ENCODE peak calls at places on chromosomes 11 and 22, in ten cellular contexts. W is uterus; K is cardiac muscle cell; U is CD4-positive, CD25-positive, alpha-beta regulatory T cell; J is mucosa of descending colon; L is kidney; Z is lower lobe of right lung; S is heart left ventricle; E is CD4-positive, alpha-beta memory T cell; D is left ventricle myocardium inferior. G is an unnamed sample. For H3K4me1, the result is how much of the 10 kb centered on the place peaks cover.

GRCh38 chr11:69520186-69520585 is 38.7 kb downstream of the LINC01488 start:
- DNase-seq in W (no peak), K (no peak), D (no peak), S (no peak), Z (peak), L (no peak), E (no peak), J (no peak), U (no peak), G (no peak)

GRCh38 chr11:64643258-64643881 is 52.4 kb downstream of the SLC22A12 start:
- DNase-seq in J (no peak), S (no peak), K (peak), D (no peak), Z (no peak), E (no peak), L (no peak), W (peak), U (no peak), G (no peak)

GRCh38 chr22:32175751-32176644 is 16.9 kb upstream of the C22orf42 start:
- DNase-seq in K (peak), U (no peak), D (no peak), S (no peak), J (no peak), E (no peak), Z (no peak), W (no peak), L (no peak), G (no peak)

GRCh38 chr11:69364901-69365300 is 70.9 kb downstream of the MYEOV start:
- DNase-seq in D (no peak), E (no peak), S (no peak), L (no peak), K (no peak), J (no peak), W (no peak), U (no peak), Z (no peak), G (no peak)

GRCh38 chr22:36144886-36145541 is 15.5 kb downstream of the APOL3 start:
- DNase-seq in W (peak), L (peak), U (peak), S (peak), K (peak), D (peak), E (no peak), J (peak), Z (peak), G (peak)

GRCh38 chr22:44505796-44506354 is 7.8 kb upstream of the RTL6 start:
- DNase-seq in K (no peak), W (no peak), U (no peak), J (no peak), S (no peak), D (no peak), E (no peak), L (no peak), Z (no peak), G (no peak)

GRCh38 chr11:94100253-94100652 is 28.4 kb upstream of the PANX1 start:
- DNase-seq in S (no peak), U (no peak), D (no peak), Z (no peak), E (no peak), W (no peak), L (no peak), K (no peak), J (no peak), G (no peak)

GRCh38 chr11:41954034-41954433 is 494.6 kb upstream of the LRRC4C start:
- DNase-seq in D (no peak), U (no peak), K (no peak), Z (no peak), E (no peak), S (no peak), J (no peak), W (no peak), L (no peak), G (no peak)

GRCh38 chr11:112828433-112828832 is 132.8 kb upstream of the NCAM1 start:
- DNase-seq in U (no peak), K (no peak), J (no peak), Z (no peak), E (no peak), W (no peak), S (no peak), D (no peak), L (no peak), G (no peak)

GRCh38 chr11:75654314-75654713 is 14.5 kb downstream of the MAP6 start:
- DNase-seq in W (no peak), S (no peak), D (no peak), U (peak), L (no peak), J (no peak), E (no peak), K (no peak), Z (no peak), G (no peak)

GRCh38 chr22:30421695-30422480 is 3.7 kb upstream of the MTFP1 start:
- DNase-seq in D (no peak), K (no peak), J (no peak), E (no peak), L (peak), S (no peak), W (no peak), Z (no peak), U (no peak), G (no peak)

GRCh38 chr22:44256860-44257560 is 55.7 kb downstream of the SHISAL1 start:
- DNase-seq in S (no peak), Z (no peak), K (no peak), W (no peak), U (no peak), L (no peak), D (no peak), E (no peak), J (no peak), G (no peak)

GRCh38 chr11:14411818-14412217 is 52.8 kb upstream of the RRAS2 start:
- DNase-seq in W (no peak), E (no peak), K (no peak), U (no peak), S (no peak), L (no peak), Z (no peak), J (no peak), D (peak), G (peak)

GRCh38 chr11:17298302-17298701 is 21.8 kb downstream of the NUCB2 start:
- DNase-seq in K (no peak), U (peak), J (no peak), D (no peak), S (no peak), Z (no peak), L (no peak), E (no peak), W (no peak), G (no peak)

GRCh38 chr11:134734446-134734845 is 322.4 kb upstream of the B3GAT1 start:
- DNase-seq in D (no peak), K (no peak), J (no peak), S (no peak), Z (no peak), E (no peak), W (no peak), U (no peak), L (no peak), G (no peak)

GRCh38 chr11:132632641-132633124 is 899.6 kb downstream of the OPCML start:
- DNase-seq in K (no peak), E (no peak), J (no peak), U (no peak), L (no peak), W (no peak), Z (no peak), D (no peak), S (no peak), G (no peak)

GRCh38 chr22:23192133-23192532 is 11.8 kb downstream of the BCR start:
- DNase-seq in U (no peak), Z (peak), S (no peak), L (peak), K (peak), E (no peak), D (no peak), J (no peak), W (no peak), G (no peak)

GRCh38 chr22:43706151-43706550 is 106.0 kb downstream of the EFCAB6 start:
- DNase-seq in E (no peak), K (no peak), L (no peak), S (no peak), D (no peak), U (no peak), Z (no peak), W (no peak), J (no peak), G (no peak)

GRCh38 chr11:60854140-60854846 is 1.5 kb downstream of the PTGDR2 start:
- DNase-seq in U (no peak), D (no peak), K (no peak), J (no peak), E (no peak), L (no peak), Z (peak), W (no peak), S (no peak), G (peak)

GRCh38 chr11:33928564-33928963 is 36.7 kb upstream of the LMO2 start:
- DNase-seq in L (no peak), J (no peak), Z (no peak), W (no peak), D (no peak), E (no peak), U (no peak), S (no peak), K (no peak), G (no peak)

GRCh38 chr11:109939176-109939810 is 153.9 kb upstream of the ZC3H12C start:
- DNase-seq in S (no peak), L (no peak), Z (no peak), K (peak), E (no peak), J (no peak), D (no peak), W (no peak), U (peak), G (no peak)

GRCh38 chr11:34053161-34053686 is 1.7 kb downstream of the CAPRIN1 start:
- DNase-seq in E (peak), J (peak), D (peak), S (peak), U (peak), K (peak), W (peak), Z (peak), L (peak), G (peak)

GRCh38 chr11:1384206-1384965 is 5.3 kb upstream of the BRSK2 start:
- DNase-seq in J (no peak), L (peak), D (no peak), U (no peak), S (no peak), E (no peak), Z (no peak), W (no peak), K (no peak), G (peak)

GRCh38 chr22:41983516-41983915 is 14.3 kb downstream of the SEPTIN3 start:
- DNase-seq in W (no peak), J (no peak), Z (no peak), L (peak), K (no peak), D (no peak), S (no peak), U (no peak), E (no peak), G (no peak)

GRCh38 chr11:10896493-10896892 is 38.6 kb upstream of the ZBED5 start:
- DNase-seq in D (no peak), Z (no peak), W (no peak), L (no peak), E (no peak), J (no peak), K (no peak), U (no peak), S (no peak), G (no peak)

GRCh38 chr11:10898763-10899541 is 41.1 kb upstream of the ZBED5 start:
- DNase-seq in W (no peak), U (no peak), J (peak), Z (peak), L (no peak), E (no peak), K (no peak), D (no peak), S (no peak), G (peak)

GRCh38 chr11:10897150-10897549 is 39.3 kb upstream of the ZBED5 start:
- DNase-seq in J (no peak), S (no peak), E (no peak), U (no peak), Z (no peak), K (peak), W (no peak), L (no peak), D (no peak), G (no peak)

GRCh38 chr11:10899542-10899830 is 41.6 kb upstream of the ZBED5 start:
- DNase-seq in Z (peak), K (no peak), U (peak), W (peak), D (peak), E (no peak), J (peak), S (peak), L (peak), G (peak)

GRCh38 chr11:10898003-10898762 is 40.3 kb upstream of the ZBED5 start:
- DNase-seq in S (no peak), K (no peak), J (no peak), D (no peak), W (no peak), U (no peak), L (no peak), E (no peak), Z (no peak), G (no peak)
- H3K4me1 ChIP-seq in S (half or more), K (under half), J (under half), D (half or more), W (under half), U (under half), L (under half), E (under half), Z (under half), G (under half)

GRCh38 chr22:47220752-47221151 is 458.3 kb downstream of the TBC1D22A start:
- DNase-seq in D (no peak), Z (no peak), S (no peak), K (no peak), E (no peak), U (no peak), W (no peak), J (no peak), L (no peak), G (no peak)

GRCh38 chr22:47215851-47216250 is 453.4 kb downstream of the TBC1D22A start:
- DNase-seq in L (no peak), E (no peak), Z (no peak), J (no peak), S (no peak), D (no peak), W (no peak), K (no peak), U (no peak), G (no peak)

GRCh38 chr22:47221840-47222615 is 459.6 kb downstream of the TBC1D22A start:
- DNase-seq in J (no peak), Z (no peak), K (no peak), E (no peak), L (no peak), S (no peak), U (no peak), D (no peak), W (no peak), G (no peak)

GRCh38 chr22:47218671-47219070 is 456.2 kb downstream of the TBC1D22A start:
- DNase-seq in D (no peak), E (no peak), L (no peak), W (no peak), J (no peak), Z (no peak), S (no peak), U (no peak), K (no peak), G (peak)

DNA sequence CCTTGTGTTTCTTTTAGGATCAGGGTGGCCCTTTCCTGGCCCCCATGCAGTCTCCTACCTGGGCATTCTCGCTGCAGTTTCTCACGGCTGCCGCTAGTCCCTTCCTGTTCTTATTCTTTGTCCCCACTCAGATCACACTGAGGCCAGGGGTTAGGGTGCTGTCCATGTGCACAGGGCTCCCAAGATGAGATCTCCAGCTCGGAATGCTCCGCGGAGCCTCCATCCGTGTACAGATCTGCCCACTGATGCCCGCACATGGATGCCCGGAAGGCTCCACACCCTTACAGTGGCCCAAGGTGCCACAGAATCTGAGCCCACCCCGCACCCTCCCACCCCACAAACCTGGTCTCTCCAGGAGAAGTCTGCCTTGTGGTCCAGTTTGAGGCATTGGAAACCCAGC is 457.3 kb downstream of the TBC1D22A start:
- DNase-seq in D (no peak), U (no peak), W (no peak), Z (no peak), J (no peak), S (no peak), E (no peak), L (no peak), K (no peak), G (no peak)
- H3K4me1 ChIP-seq in D (under half), U (under half), W (under half), Z (under half), J (under half), S (under half), E (under half), L (under half), K (under half), G (under half)

GRCh38 chr22:40218152-40218551 is 40.4 kb downstream of the TNRC6B start:
- DNase-seq in S (no peak), J (no peak), E (peak), U (no peak), Z (no peak), D (no peak), L (no peak), W (no peak), K (no peak), G (no peak)

GRCh38 chr22:40218723-40219294 is 41.1 kb downstream of the TNRC6B start:
- DNase-seq in K (no peak), W (no peak), L (no peak), U (no peak), J (no peak), S (no peak), Z (no peak), D (no peak), E (no peak), G (no peak)

GRCh38 chr22:40221055-40221414 is 43.3 kb downstream of the TNRC6B start:
- DNase-seq in L (no peak), E (no peak), U (no peak), S (no peak), D (no peak), K (no peak), J (no peak), Z (no peak), W (no peak), G (no peak)

GRCh38 chr22:40224702-40225101 is 47.0 kb downstream of the TNRC6B start:
- DNase-seq in J (no peak), D (no peak), L (no peak), U (no peak), S (no peak), W (no peak), E (no peak), Z (no peak), K (no peak), G (no peak)

GRCh38 chr22:40220316-40221054 is 42.8 kb downstream of the TNRC6B start:
- DNase-seq in D (no peak), S (no peak), L (no peak), J (no peak), U (no peak), W (peak), Z (no peak), E (no peak), K (no peak), G (no peak)
- H3K4me1 ChIP-seq in D (half or more), S (half or more), L (under half), J (under half), U (half or more), W (under half), Z (under half), E (half or more), K (under half), G (half or more)

DNA sequence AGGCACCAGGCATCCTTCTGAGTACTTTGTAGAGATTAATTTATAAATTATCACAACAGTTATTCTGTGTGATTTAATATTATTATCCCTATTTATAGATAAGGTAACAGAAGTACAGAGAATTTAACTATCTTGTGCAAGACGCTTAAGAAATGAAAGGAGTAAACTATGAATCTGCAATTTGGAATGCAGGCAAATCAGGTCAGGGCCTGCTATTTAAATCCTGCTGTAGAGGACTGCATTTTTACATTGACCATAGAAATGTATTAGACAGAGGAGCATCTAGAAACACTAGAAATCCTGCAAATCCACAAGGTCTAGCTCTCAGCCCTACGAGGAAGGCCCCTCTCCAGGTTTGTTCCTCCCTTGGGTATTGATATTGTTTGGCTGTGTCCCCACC is 336.2 kb downstream of the ETS1 start:
- DNase-seq in Z (no peak), K (no peak), S (no peak), U (no peak), L (no peak), J (no peak), W (no peak), E (no peak), D (no peak), G (no peak)
- H3K4me1 ChIP-seq in Z (under half), K (under half), S (under half), U (under half), L (under half), J (under half), W (under half), E (under half), D (under half), G (under half)

GRCh38 chr11:44870615-44871176 is 80.0 kb downstream of the TP53I11 start:
- DNase-seq in E (no peak), L (no peak), K (no peak), D (no peak), U (no peak), S (no peak), J (no peak), W (no peak), Z (no peak), G (no peak)
- H3K4me1 ChIP-seq in E (under half), L (under half), K (under half), D (under half), U (under half), S (under half), J (under half), W (under half), Z (under half), G (under half)